ENCODE peak calls at places on chromosomes 6 and 20, in eight cellular contexts. S is occipital lobe, B is epithelial cell of prostate, V is Ammon's horn, T is NCI-H1092 treated with DMSO at 0.1 percent for 48 hours, F is dermis blood vessel endothelial cell, I is memory B cell, Q is H54. Z is an unnamed sample.

GRCh38 chr6:96923871-96924493 is 546 bp upstream of the KLHL32 start:
- DNase-seq in Q (no peak), S (no peak), I (no peak), B (no peak), F (peak), V (no peak), T (no peak), Z (no peak)

GRCh38 chr6:95280690-95281273 is 296.6 kb upstream of the MANEA start:
- DNase-seq in V (no peak), T (peak), I (peak), B (no peak), Q (no peak), F (no peak), S (no peak), Z (no peak)

GRCh38 chr6:22049002-22049401 is 247.8 kb downstream of the PRL start:
- DNase-seq in F (no peak), V (no peak), B (no peak), S (no peak), I (no peak), T (no peak), Q (no peak), Z (no peak)

GRCh38 chr6:144013486-144013909 is 5.4 kb upstream of the PLAGL1 start:
- DNase-seq in V (peak), S (peak), T (peak), B (no peak), F (peak), Q (peak), I (peak), Z (no peak)

GRCh38 chr6:136774228-136775041 is 17.8 kb downstream of the MAP3K5 start:
- DNase-seq in I (no peak), T (no peak), F (no peak), V (no peak), S (no peak), Q (no peak), B (peak), Z (no peak)

GRCh38 chr6:67888886-67889681 is 746.0 kb upstream of the ADGRB3 start:
- DNase-seq in F (no peak), B (no peak), I (no peak), Q (no peak), T (no peak), S (no peak), V (no peak), Z (no peak)

GRCh38 chr6:134675110-134676038 is 274.5 kb downstream of the ALDH8A1 start:
- DNase-seq in I (no peak), F (no peak), T (peak), V (no peak), S (no peak), B (no peak), Q (no peak), Z (no peak)

GRCh38 chr6:154039231-154039842 is at the start of gene OPRM1:
- DNase-seq in T (no peak), V (peak), Q (no peak), F (peak), B (no peak), S (no peak), I (no peak), Z (peak)

GRCh38 chr6:169028343-169028742 is 225.3 kb downstream of the THBS2 start:
- DNase-seq in T (no peak), V (no peak), I (no peak), Q (no peak), F (no peak), S (no peak), B (no peak), Z (no peak)

GRCh38 chr20:58787211-58788067 is 63.3 kb downstream of the GNAS-AS1 start:
- DNase-seq in T (no peak), I (no peak), Q (no peak), F (no peak), B (no peak), S (no peak), V (no peak), Z (no peak)